ENCODE peak calls at places on chromosomes 3 and 15, in eight cellular contexts. One of them, this sample, is unnamed.

GRCh38 chr15:97680606-97681220 is 279.8 kb upstream of the ARRDC4 start:
- DNase-seq in RWPE2: no peak
- DNase-seq in MM.1S: no peak
- DNase-seq in stomach: no peak
- DNase-seq in tibial nerve: no peak
- DNase-seq in thyroid gland: no peak
- DNase-seq in fibroblast of lung: no peak
- DNase-seq in A549: no peak
- DNase-seq in this sample: no peak

GRCh38 chr3:134956395-134956794 is 161.3 kb downstream of the EPHB1 start:
- DNase-seq in RWPE2: no peak
- DNase-seq in MM.1S: no peak
- DNase-seq in stomach: no peak
- DNase-seq in tibial nerve: no peak
- DNase-seq in thyroid gland: no peak
- DNase-seq in fibroblast of lung: no peak
- DNase-seq in A549: no peak
- DNase-seq in this sample: no peak

GRCh38 chr3:66415867-66416428 is 84.9 kb downstream of the LRIG1 start:
- DNase-seq in RWPE2: no peak
- DNase-seq in MM.1S: no peak
- DNase-seq in stomach: no peak
- DNase-seq in tibial nerve: no peak
- DNase-seq in thyroid gland: no peak
- DNase-seq in fibroblast of lung: no peak
- DNase-seq in A549: no peak
- DNase-seq in this sample: no peak

GRCh38 chr3:188578579-188579363 is 424.8 kb downstream of the LPP start:
- DNase-seq in RWPE2: no peak
- DNase-seq in MM.1S: no peak
- DNase-seq in stomach: no peak
- DNase-seq in tibial nerve: peak
- DNase-seq in thyroid gland: peak
- DNase-seq in fibroblast of lung: peak
- DNase-seq in A549: no peak
- DNase-seq in this sample: no peak

GRCh38 chr3:159941043-159941994 is 47.3 kb upstream of the IL12A start:
- DNase-seq in RWPE2: no peak
- DNase-seq in MM.1S: no peak
- DNase-seq in stomach: no peak
- DNase-seq in tibial nerve: no peak
- DNase-seq in thyroid gland: no peak
- DNase-seq in fibroblast of lung: peak
- DNase-seq in A549: no peak
- DNase-seq in this sample: peak

GRCh38 chr15:27353837-27354236 is 382.9 kb downstream of the GABRG3 start:
- DNase-seq in RWPE2: no peak
- DNase-seq in MM.1S: no peak
- DNase-seq in stomach: no peak
- DNase-seq in tibial nerve: no peak
- DNase-seq in thyroid gland: no peak
- DNase-seq in fibroblast of lung: peak
- DNase-seq in A549: no peak
- DNase-seq in this sample: no peak

GRCh38 chr3:172685331-172686214 is 25.3 kb downstream of the NCEH1 start:
- DNase-seq in RWPE2: no peak
- DNase-seq in MM.1S: no peak
- DNase-seq in stomach: no peak
- DNase-seq in tibial nerve: no peak
- DNase-seq in thyroid gland: no peak
- DNase-seq in fibroblast of lung: peak
- DNase-seq in A549: no peak
- DNase-seq in this sample: peak

GRCh38 chr3:128155614-128156360 is 2.5 kb downstream of the EEFSEC start:
- DNase-seq in RWPE2: no peak
- DNase-seq in MM.1S: no peak
- DNase-seq in stomach: no peak
- DNase-seq in tibial nerve: no peak
- DNase-seq in thyroid gland: no peak
- DNase-seq in fibroblast of lung: no peak
- DNase-seq in A549: no peak
- DNase-seq in this sample: no peak

GRCh38 chr3:82654708-82655107 is 893.3 kb upstream of the GBE1 start:
- DNase-seq in RWPE2: no peak
- DNase-seq in MM.1S: no peak
- DNase-seq in stomach: no peak
- DNase-seq in tibial nerve: no peak
- DNase-seq in thyroid gland: no peak
- DNase-seq in fibroblast of lung: no peak
- DNase-seq in A549: no peak
- DNase-seq in this sample: no peak

GRCh38 chr15:34049096-34049495 is 10.1 kb upstream of the AVEN start:
- DNase-seq in RWPE2: no peak
- DNase-seq in MM.1S: no peak
- DNase-seq in stomach: no peak
- DNase-seq in tibial nerve: no peak
- DNase-seq in thyroid gland: no peak
- DNase-seq in fibroblast of lung: peak
- DNase-seq in A549: no peak
- DNase-seq in this sample: no peak

GRCh38 chr15:40282144-40282869 is 557 bp downstream of the ANKRD63 start:
- DNase-seq in RWPE2: no peak
- DNase-seq in MM.1S: no peak
- DNase-seq in stomach: peak
- DNase-seq in tibial nerve: no peak
- DNase-seq in thyroid gland: peak
- DNase-seq in fibroblast of lung: peak
- DNase-seq in A549: peak
- DNase-seq in this sample: peak

GRCh38 chr3:153927107-153927506 is 194.1 kb upstream of the ARHGEF26 start:
- DNase-seq in RWPE2: no peak
- DNase-seq in MM.1S: peak
- DNase-seq in stomach: no peak
- DNase-seq in tibial nerve: no peak
- DNase-seq in thyroid gland: no peak
- DNase-seq in fibroblast of lung: peak
- DNase-seq in A549: no peak
- DNase-seq in this sample: peak

GRCh38 chr3:52085883-52086282 is 29.5 kb upstream of the DUSP7 start:
- DNase-seq in RWPE2: no peak
- DNase-seq in MM.1S: no peak
- DNase-seq in stomach: no peak
- DNase-seq in tibial nerve: no peak
- DNase-seq in thyroid gland: no peak
- DNase-seq in fibroblast of lung: no peak
- DNase-seq in A549: no peak
- DNase-seq in this sample: no peak

GRCh38 chr3:38611866-38612265 is 37.6 kb downstream of the SCN5A start:
- DNase-seq in RWPE2: no peak
- DNase-seq in MM.1S: no peak
- DNase-seq in stomach: no peak
- DNase-seq in tibial nerve: no peak
- DNase-seq in thyroid gland: no peak
- DNase-seq in fibroblast of lung: no peak
- DNase-seq in A549: no peak
- DNase-seq in this sample: no peak

GRCh38 chr3:187750513-187751123 is 5.3 kb upstream of the BCL6 start:
- DNase-seq in RWPE2: no peak
- DNase-seq in MM.1S: no peak
- DNase-seq in stomach: peak
- DNase-seq in tibial nerve: no peak
- DNase-seq in thyroid gland: peak
- DNase-seq in fibroblast of lung: peak
- DNase-seq in A549: no peak
- DNase-seq in this sample: no peak

DNA sequence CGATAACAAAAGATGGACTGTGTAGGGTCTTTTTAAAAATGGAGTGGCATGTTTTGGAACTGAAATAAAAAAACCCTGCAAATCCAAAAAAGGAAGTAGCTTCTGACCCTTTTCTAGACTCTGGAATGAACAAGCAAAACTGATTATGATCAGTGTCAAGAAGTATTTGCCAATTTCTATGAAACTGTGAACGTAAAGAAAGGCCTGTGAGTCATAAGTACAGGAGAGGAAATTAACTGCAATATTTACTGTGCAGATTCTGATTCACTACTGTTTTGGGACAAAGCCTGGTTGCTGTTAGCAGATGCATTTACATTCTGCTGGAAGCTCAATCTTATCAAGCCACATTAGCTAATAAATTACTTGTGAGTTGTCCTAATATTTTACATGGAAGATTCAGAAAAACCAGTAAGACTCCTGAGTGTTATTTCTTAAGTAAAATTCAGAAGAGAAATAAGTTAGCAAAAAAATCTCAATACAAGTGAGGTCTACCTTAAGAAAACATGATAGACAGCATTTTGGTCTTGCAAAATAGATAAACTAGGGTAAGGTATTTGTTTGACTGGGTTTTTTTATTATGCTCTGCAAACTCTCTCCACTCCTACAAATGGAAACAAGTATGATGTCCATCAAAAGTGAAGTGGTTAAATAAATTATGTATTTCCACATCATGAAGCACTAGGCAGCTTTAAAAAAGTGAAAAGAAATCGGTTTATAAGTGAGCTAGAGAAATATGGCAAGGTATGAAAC is 90.2 kb upstream of the LMOD3 start:
- DNase-seq in RWPE2: no peak
- DNase-seq in MM.1S: no peak
- DNase-seq in stomach: no peak
- DNase-seq in tibial nerve: no peak
- DNase-seq in thyroid gland: no peak
- DNase-seq in fibroblast of lung: peak
- DNase-seq in A549: peak
- DNase-seq in this sample: peak
- H3K27ac ChIP-seq in RWPE2: peak
- H3K27ac ChIP-seq in MM.1S: no peak
- H3K27ac ChIP-seq in stomach: no peak
- H3K27ac ChIP-seq in tibial nerve: no peak
- H3K27ac ChIP-seq in thyroid gland: no peak
- H3K27ac ChIP-seq in fibroblast of lung: no peak
- H3K27ac ChIP-seq in A549: peak
- H3K27ac ChIP-seq in this sample: peak

GRCh38 chr3:37575284-37575683 is 286.4 kb upstream of the CTDSPL start:
- DNase-seq in RWPE2: no peak
- DNase-seq in MM.1S: no peak
- DNase-seq in stomach: no peak
- DNase-seq in tibial nerve: no peak
- DNase-seq in thyroid gland: no peak
- DNase-seq in fibroblast of lung: no peak
- DNase-seq in A549: no peak
- DNase-seq in this sample: no peak

GRCh38 chr3:37569991-37570390 is 291.7 kb upstream of the CTDSPL start:
- DNase-seq in RWPE2: no peak
- DNase-seq in MM.1S: no peak
- DNase-seq in stomach: no peak
- DNase-seq in tibial nerve: no peak
- DNase-seq in thyroid gland: no peak
- DNase-seq in fibroblast of lung: no peak
- DNase-seq in A549: no peak
- DNase-seq in this sample: no peak

GRCh38 chr3:37574177-37574958 is 287.3 kb upstream of the CTDSPL start:
- DNase-seq in RWPE2: no peak
- DNase-seq in MM.1S: no peak
- DNase-seq in stomach: no peak
- DNase-seq in tibial nerve: no peak
- DNase-seq in thyroid gland: no peak
- DNase-seq in fibroblast of lung: no peak
- DNase-seq in A549: no peak
- DNase-seq in this sample: no peak

DNA sequence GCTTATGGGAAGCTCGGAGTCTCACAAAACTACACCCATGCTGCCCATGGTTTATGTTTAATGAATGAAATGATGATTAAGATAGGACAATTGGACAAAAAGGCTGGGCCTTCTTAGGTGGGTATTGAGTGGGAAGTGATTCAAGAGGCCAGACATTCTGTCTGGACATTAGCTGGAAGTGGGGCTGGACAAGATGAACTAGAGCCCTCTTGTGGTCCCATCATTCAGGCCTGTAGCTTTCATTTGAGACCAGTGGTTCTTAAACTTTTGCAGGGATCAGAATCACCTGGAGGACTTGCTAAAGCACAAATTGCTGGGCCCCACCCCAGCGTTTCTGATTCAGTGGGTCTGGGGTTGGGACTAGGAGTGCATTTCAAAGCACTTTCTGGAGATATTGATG is 290.4 kb upstream of the CTDSPL start:
- DNase-seq in RWPE2: no peak
- DNase-seq in MM.1S: no peak
- DNase-seq in stomach: no peak
- DNase-seq in tibial nerve: no peak
- DNase-seq in thyroid gland: no peak
- DNase-seq in fibroblast of lung: peak
- DNase-seq in A549: no peak
- DNase-seq in this sample: no peak
- TF ChIP-seq CTCF in RWPE2: no peak
- TF ChIP-seq CTCF in MM.1S: no peak
- TF ChIP-seq CTCF in stomach: no peak
- TF ChIP-seq CTCF in tibial nerve: no peak
- TF ChIP-seq CTCF in thyroid gland: no peak
- TF ChIP-seq CTCF in fibroblast of lung: peak
- TF ChIP-seq CTCF in A549: no peak
- TF ChIP-seq CTCF in this sample: no peak

GRCh38 chr3:106745344-106746168 is 631.7 kb upstream of the CCDC54 start:
- DNase-seq in RWPE2: no peak
- DNase-seq in MM.1S: no peak
- DNase-seq in stomach: no peak
- DNase-seq in tibial nerve: no peak
- DNase-seq in thyroid gland: no peak
- DNase-seq in fibroblast of lung: peak
- DNase-seq in A549: no peak
- DNase-seq in this sample: no peak

GRCh38 chr3:106734712-106735111 is 642.5 kb upstream of the CCDC54 start:
- DNase-seq in RWPE2: no peak
- DNase-seq in MM.1S: no peak
- DNase-seq in stomach: no peak
- DNase-seq in tibial nerve: no peak
- DNase-seq in thyroid gland: no peak
- DNase-seq in fibroblast of lung: no peak
- DNase-seq in A549: no peak
- DNase-seq in this sample: no peak

DNA sequence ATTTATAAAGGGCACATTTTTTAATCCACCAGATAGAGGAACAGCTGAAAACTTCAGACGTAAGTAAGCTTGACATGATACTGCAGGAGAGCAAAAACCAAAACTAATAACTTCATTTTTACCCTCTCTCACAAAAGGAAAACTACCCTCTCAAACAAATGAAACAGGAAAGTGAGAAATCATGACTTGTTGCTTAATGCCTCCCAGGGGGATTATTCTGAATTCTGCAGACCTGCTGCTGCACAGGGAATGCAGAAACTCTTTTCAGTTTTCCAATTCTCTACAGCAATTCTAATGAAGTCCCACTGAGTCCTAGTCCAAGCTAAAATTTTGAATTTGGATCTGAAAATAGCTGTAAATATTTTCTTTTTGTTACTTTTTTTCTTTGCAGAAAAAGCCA is 637.1 kb upstream of the CCDC54 start:
- DNase-seq in RWPE2: no peak
- DNase-seq in MM.1S: no peak
- DNase-seq in stomach: no peak
- DNase-seq in tibial nerve: no peak
- DNase-seq in thyroid gland: no peak
- DNase-seq in fibroblast of lung: no peak
- DNase-seq in A549: no peak
- DNase-seq in this sample: no peak
- H3K27ac ChIP-seq in RWPE2: no peak
- H3K27ac ChIP-seq in MM.1S: no peak
- H3K27ac ChIP-seq in stomach: no peak
- H3K27ac ChIP-seq in tibial nerve: no peak
- H3K27ac ChIP-seq in thyroid gland: no peak
- H3K27ac ChIP-seq in fibroblast of lung: no peak
- H3K27ac ChIP-seq in A549: no peak
- H3K27ac ChIP-seq in this sample: no peak

GRCh38 chr15:29392358-29392757 is 122.7 kb upstream of the NSMCE3 start:
- DNase-seq in RWPE2: no peak
- DNase-seq in MM.1S: no peak
- DNase-seq in stomach: no peak
- DNase-seq in tibial nerve: no peak
- DNase-seq in thyroid gland: no peak
- DNase-seq in fibroblast of lung: no peak
- DNase-seq in A549: no peak
- DNase-seq in this sample: no peak
- TF ChIP-seq CTCF in RWPE2: no peak
- TF ChIP-seq CTCF in MM.1S: no peak
- TF ChIP-seq CTCF in stomach: no peak
- TF ChIP-seq CTCF in tibial nerve: no peak
- TF ChIP-seq CTCF in thyroid gland: no peak
- TF ChIP-seq CTCF in fibroblast of lung: no peak
- TF ChIP-seq CTCF in A549: no peak
- TF ChIP-seq CTCF in this sample: no peak